ENCODE peak calls at places on chromosomes 6 and 20, in nine cellular contexts. One of them, this sample, is unnamed. For H3K9me3, the result is how much of the 10 kb centered on the place peaks cover.

GRCh38 chr6:163146036-163146435 is 268.5 kb upstream of the QKI start:
- DNase-seq in HepG2: no peak
- DNase-seq in tibial artery: no peak
- DNase-seq in HCT116: no peak
- DNase-seq in A673: no peak
- DNase-seq in upper lobe of right lung: no peak
- DNase-seq in ovary: no peak
- DNase-seq in MM.1S: no peak
- DNase-seq in breast epithelium: no peak
- DNase-seq in this sample: no peak

GRCh38 chr20:33863440-33864323 is 52.5 kb downstream of the CHMP4B start:
- DNase-seq in HCT116: no peak
- DNase-seq in HepG2: no peak
- DNase-seq in tibial artery: no peak
- DNase-seq in breast epithelium: no peak
- DNase-seq in A673: no peak
- DNase-seq in MM.1S: no peak
- DNase-seq in upper lobe of right lung: no peak
- DNase-seq in ovary: no peak
- DNase-seq in this sample: no peak

GRCh38 chr6:21500314-21500713 is 93.2 kb upstream of the SOX4 start:
- DNase-seq in upper lobe of right lung: no peak
- DNase-seq in HCT116: no peak
- DNase-seq in MM.1S: no peak
- DNase-seq in HepG2: no peak
- DNase-seq in breast epithelium: no peak
- DNase-seq in ovary: no peak
- DNase-seq in tibial artery: no peak
- DNase-seq in A673: no peak
- DNase-seq in this sample: no peak

GRCh38 chr20:44309763-44310663 is 989 bp downstream of the FITM2 start:
- DNase-seq in upper lobe of right lung: peak
- DNase-seq in breast epithelium: no peak
- DNase-seq in A673: no peak
- DNase-seq in MM.1S: no peak
- DNase-seq in HepG2: no peak
- DNase-seq in tibial artery: peak
- DNase-seq in HCT116: no peak
- DNase-seq in ovary: peak
- DNase-seq in this sample: no peak

GRCh38 chr6:32852018-32852843 is 1.3 kb downstream of the TAP1 start:
- DNase-seq in HCT116: no peak
- DNase-seq in tibial artery: peak
- DNase-seq in breast epithelium: no peak
- DNase-seq in A673: no peak
- DNase-seq in ovary: peak
- DNase-seq in MM.1S: no peak
- DNase-seq in upper lobe of right lung: no peak
- DNase-seq in HepG2: no peak
- DNase-seq in this sample: no peak

GRCh38 chr6:22737331-22737730 is 168.0 kb downstream of the HDGFL1 start:
- DNase-seq in ovary: peak
- DNase-seq in A673: peak
- DNase-seq in HepG2: no peak
- DNase-seq in upper lobe of right lung: no peak
- DNase-seq in HCT116: peak
- DNase-seq in breast epithelium: no peak
- DNase-seq in MM.1S: no peak
- DNase-seq in tibial artery: no peak
- DNase-seq in this sample: no peak

GRCh38 chr6:3200682-3201081 is 26.8 kb downstream of the TUBB2B start:
- DNase-seq in HCT116: no peak
- DNase-seq in HepG2: no peak
- DNase-seq in ovary: no peak
- DNase-seq in tibial artery: no peak
- DNase-seq in breast epithelium: no peak
- DNase-seq in A673: no peak
- DNase-seq in MM.1S: no peak
- DNase-seq in upper lobe of right lung: no peak
- DNase-seq in this sample: no peak

GRCh38 chr20:8390500-8390899 is 258.4 kb downstream of the PLCB1 start:
- DNase-seq in HepG2: no peak
- DNase-seq in A673: no peak
- DNase-seq in breast epithelium: no peak
- DNase-seq in ovary: no peak
- DNase-seq in MM.1S: no peak
- DNase-seq in upper lobe of right lung: no peak
- DNase-seq in tibial artery: no peak
- DNase-seq in HCT116: no peak
- DNase-seq in this sample: no peak

GRCh38 chr6:44667668-44668390 is 280.3 kb downstream of the CDC5L start:
- DNase-seq in breast epithelium: no peak
- DNase-seq in tibial artery: no peak
- DNase-seq in upper lobe of right lung: no peak
- DNase-seq in A673: no peak
- DNase-seq in HepG2: peak
- DNase-seq in ovary: no peak
- DNase-seq in HCT116: peak
- DNase-seq in MM.1S: no peak
- DNase-seq in this sample: peak

GRCh38 chr6:135002229-135002844 is 52.3 kb downstream of the HBS1L start:
- DNase-seq in HCT116: peak
- DNase-seq in upper lobe of right lung: no peak
- DNase-seq in HepG2: peak
- DNase-seq in MM.1S: peak
- DNase-seq in ovary: no peak
- DNase-seq in breast epithelium: no peak
- DNase-seq in tibial artery: no peak
- DNase-seq in A673: peak
- DNase-seq in this sample: no peak

GRCh38 chr20:23162887-23163286 is 76.8 kb upstream of the CD93 start:
- DNase-seq in breast epithelium: no peak
- DNase-seq in HepG2: no peak
- DNase-seq in tibial artery: no peak
- DNase-seq in upper lobe of right lung: no peak
- DNase-seq in MM.1S: no peak
- DNase-seq in HCT116: no peak
- DNase-seq in A673: no peak
- DNase-seq in ovary: no peak
- DNase-seq in this sample: no peak

GRCh38 chr6:16055852-16056251 is 73.0 kb upstream of the MYLIP start:
- DNase-seq in tibial artery: no peak
- DNase-seq in ovary: no peak
- DNase-seq in MM.1S: peak
- DNase-seq in A673: no peak
- DNase-seq in upper lobe of right lung: no peak
- DNase-seq in breast epithelium: no peak
- DNase-seq in HCT116: no peak
- DNase-seq in HepG2: no peak
- DNase-seq in this sample: no peak

GRCh38 chr20:17565164-17565845 is 4.6 kb upstream of the DSTN start:
- DNase-seq in A673: peak
- DNase-seq in HCT116: no peak
- DNase-seq in upper lobe of right lung: no peak
- DNase-seq in ovary: no peak
- DNase-seq in HepG2: no peak
- DNase-seq in breast epithelium: no peak
- DNase-seq in tibial artery: no peak
- DNase-seq in MM.1S: no peak
- DNase-seq in this sample: no peak

GRCh38 chr20:46040902-46041535 is 12.0 kb downstream of the SLC12A5 start:
- DNase-seq in A673: peak
- DNase-seq in breast epithelium: no peak
- DNase-seq in tibial artery: no peak
- DNase-seq in HCT116: no peak
- DNase-seq in HepG2: peak
- DNase-seq in upper lobe of right lung: no peak
- DNase-seq in MM.1S: peak
- DNase-seq in ovary: peak
- DNase-seq in this sample: peak

GRCh38 chr20:21505161-21505809 is 8.6 kb downstream of the NKX2-2 start:
- DNase-seq in A673: peak
- DNase-seq in breast epithelium: no peak
- DNase-seq in MM.1S: peak
- DNase-seq in ovary: no peak
- DNase-seq in HepG2: peak
- DNase-seq in HCT116: peak
- DNase-seq in tibial artery: peak
- DNase-seq in upper lobe of right lung: peak
- DNase-seq in this sample: peak

GRCh38 chr20:59604770-59605665 is 678 bp downstream of the PHACTR3 start:
- DNase-seq in A673: no peak
- DNase-seq in breast epithelium: no peak
- DNase-seq in MM.1S: no peak
- DNase-seq in ovary: no peak
- DNase-seq in tibial artery: no peak
- DNase-seq in HepG2: no peak
- DNase-seq in HCT116: no peak
- DNase-seq in upper lobe of right lung: no peak
- DNase-seq in this sample: no peak

GRCh38 chr6:157061770-157062594 is 261.3 kb downstream of the TMEM242 start:
- DNase-seq in ovary: no peak
- DNase-seq in tibial artery: no peak
- DNase-seq in breast epithelium: no peak
- DNase-seq in A673: no peak
- DNase-seq in HCT116: no peak
- DNase-seq in HepG2: no peak
- DNase-seq in MM.1S: no peak
- DNase-seq in upper lobe of right lung: no peak
- DNase-seq in this sample: no peak

GRCh38 chr20:19211661-19212523 is 550 bp upstream of the SLC24A3 start:
- DNase-seq in breast epithelium: no peak
- DNase-seq in HCT116: no peak
- DNase-seq in A673: peak
- DNase-seq in MM.1S: no peak
- DNase-seq in tibial artery: no peak
- DNase-seq in upper lobe of right lung: peak
- DNase-seq in HepG2: no peak
- DNase-seq in ovary: peak
- DNase-seq in this sample: no peak

GRCh38 chr6:30951907-30952469 is 11.2 kb downstream of the MUCL3 start:
- DNase-seq in A673: no peak
- DNase-seq in MM.1S: no peak
- DNase-seq in breast epithelium: no peak
- DNase-seq in upper lobe of right lung: no peak
- DNase-seq in ovary: no peak
- DNase-seq in HCT116: no peak
- DNase-seq in HepG2: no peak
- DNase-seq in tibial artery: no peak
- DNase-seq in this sample: no peak
- H3K9me3 ChIP-seq in A673: under half
- H3K9me3 ChIP-seq in MM.1S: under half
- H3K9me3 ChIP-seq in breast epithelium: under half
- H3K9me3 ChIP-seq in upper lobe of right lung: under half
- H3K9me3 ChIP-seq in ovary: under half
- H3K9me3 ChIP-seq in HCT116: under half
- H3K9me3 ChIP-seq in HepG2: under half
- H3K9me3 ChIP-seq in tibial artery: under half
- H3K9me3 ChIP-seq in this sample: under half

GRCh38 chr6:388202-388903 is 3.2 kb upstream of the IRF4 start:
- DNase-seq in HepG2: no peak
- DNase-seq in tibial artery: no peak
- DNase-seq in A673: no peak
- DNase-seq in MM.1S: no peak
- DNase-seq in upper lobe of right lung: no peak
- DNase-seq in HCT116: no peak
- DNase-seq in ovary: no peak
- DNase-seq in breast epithelium: no peak
- DNase-seq in this sample: no peak
- H3K9me3 ChIP-seq in HepG2: under half
- H3K9me3 ChIP-seq in tibial artery: under half
- H3K9me3 ChIP-seq in A673: under half
- H3K9me3 ChIP-seq in MM.1S: under half
- H3K9me3 ChIP-seq in upper lobe of right lung: under half
- H3K9me3 ChIP-seq in HCT116: under half
- H3K9me3 ChIP-seq in ovary: under half
- H3K9me3 ChIP-seq in breast epithelium: under half
- H3K9me3 ChIP-seq in this sample: under half

DNA sequence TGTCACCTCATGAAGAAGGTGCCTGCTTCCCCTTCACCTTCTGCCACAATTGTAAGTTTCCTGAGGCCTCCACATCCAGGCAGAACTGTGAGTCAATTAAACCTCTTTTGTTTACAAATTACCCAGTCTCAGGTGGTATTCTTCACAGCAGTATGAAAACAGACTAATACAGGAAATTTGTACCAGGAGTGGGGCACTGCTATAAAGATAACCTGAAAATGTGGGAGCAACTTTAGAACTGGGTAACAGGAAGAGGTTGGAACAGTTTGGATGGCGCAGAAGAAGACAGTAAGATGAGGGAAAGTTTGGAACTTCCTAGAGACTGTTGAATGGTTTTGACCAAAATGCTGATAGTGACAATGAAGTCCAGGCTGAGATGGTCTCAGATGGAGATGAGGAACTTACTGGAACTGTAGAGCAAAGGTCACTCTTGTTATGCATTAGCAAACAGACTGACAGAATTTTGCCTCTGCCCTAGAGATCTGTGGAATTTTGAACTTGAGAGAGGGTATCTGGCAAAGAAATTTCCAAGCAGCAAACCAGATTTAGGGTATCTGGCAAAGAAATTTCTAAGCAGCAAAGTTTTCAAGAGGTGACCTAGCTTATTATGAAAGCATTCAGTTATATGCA is 23.5 kb upstream of the COL21A1 start:
- DNase-seq in MM.1S: no peak
- DNase-seq in breast epithelium: no peak
- DNase-seq in upper lobe of right lung: no peak
- DNase-seq in HCT116: no peak
- DNase-seq in A673: no peak
- DNase-seq in tibial artery: no peak
- DNase-seq in ovary: no peak
- DNase-seq in HepG2: no peak
- DNase-seq in this sample: no peak
- H3K9me3 ChIP-seq in MM.1S: under half
- H3K9me3 ChIP-seq in breast epithelium: under half
- H3K9me3 ChIP-seq in upper lobe of right lung: under half
- H3K9me3 ChIP-seq in HCT116: under half
- H3K9me3 ChIP-seq in A673: under half
- H3K9me3 ChIP-seq in tibial artery: under half
- H3K9me3 ChIP-seq in ovary: under half
- H3K9me3 ChIP-seq in HepG2: under half
- H3K9me3 ChIP-seq in this sample: under half

DNA sequence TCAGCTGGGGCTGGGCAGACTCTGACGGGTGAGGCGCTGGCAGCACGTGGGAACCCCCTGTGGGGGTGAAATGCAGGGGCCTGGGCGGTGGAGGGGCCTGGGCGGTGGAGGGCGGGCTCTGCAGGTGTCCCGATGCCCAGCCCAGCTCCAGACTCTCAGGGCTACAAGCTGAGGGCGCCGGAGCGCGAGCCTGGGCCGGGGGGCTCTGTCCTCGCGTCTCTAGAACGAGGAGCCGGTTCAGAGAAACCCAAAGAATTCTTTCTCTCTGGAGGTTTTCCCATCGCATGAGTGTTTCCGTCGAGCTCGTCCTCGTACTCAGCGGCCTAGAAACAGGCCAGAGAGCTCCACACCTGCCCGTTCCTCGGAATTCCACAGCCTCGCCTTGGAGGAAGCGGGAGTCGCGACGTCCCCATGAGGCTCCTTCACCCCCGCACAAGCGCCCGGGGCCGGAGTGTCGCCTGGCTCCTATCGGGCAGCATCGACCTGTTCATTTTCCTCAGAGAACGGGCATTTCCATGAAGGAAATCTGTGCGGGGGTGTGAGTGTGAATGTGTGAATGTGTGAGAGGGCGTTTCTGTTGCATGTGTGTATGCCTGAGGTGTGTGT is 76.9 kb downstream of the SMOC2 start:
- DNase-seq in MM.1S: no peak
- DNase-seq in breast epithelium: no peak
- DNase-seq in HCT116: no peak
- DNase-seq in ovary: no peak
- DNase-seq in tibial artery: no peak
- DNase-seq in HepG2: no peak
- DNase-seq in A673: no peak
- DNase-seq in upper lobe of right lung: no peak
- DNase-seq in this sample: no peak
- H3K9me3 ChIP-seq in MM.1S: under half
- H3K9me3 ChIP-seq in breast epithelium: under half
- H3K9me3 ChIP-seq in HCT116: under half
- H3K9me3 ChIP-seq in ovary: under half
- H3K9me3 ChIP-seq in tibial artery: under half
- H3K9me3 ChIP-seq in HepG2: under half
- H3K9me3 ChIP-seq in A673: under half
- H3K9me3 ChIP-seq in upper lobe of right lung: under half
- H3K9me3 ChIP-seq in this sample: under half